ENCODE peak calls at places on chromosomes 1 and 21, in eight cellular contexts. One of them, this sample, is unnamed.

GRCh38 chr1:115977481-115978258 is 1.4 kb downstream of the SLC22A15 start:
- DNase-seq in HCT116: peak; percentile 27
- DNase-seq in AG04450: no peak
- DNase-seq in spleen: no peak
- DNase-seq in heart left ventricle: no peak
- DNase-seq in lower lobe of right lung: peak; percentile 66
- DNase-seq in astrocyte: peak; percentile 6
- DNase-seq in breast epithelium: no peak
- DNase-seq in this sample: no peak

GRCh38 chr1:208799186-208799585 is 555.0 kb upstream of the PLXNA2 start:
- DNase-seq in HCT116: no peak
- DNase-seq in AG04450: no peak
- DNase-seq in spleen: no peak
- DNase-seq in heart left ventricle: no peak
- DNase-seq in lower lobe of right lung: no peak
- DNase-seq in astrocyte: no peak
- DNase-seq in breast epithelium: no peak
- DNase-seq in this sample: no peak

GRCh38 chr1:210213335-210213734 is 19.3 kb upstream of the SERTAD4 start:
- DNase-seq in HCT116: no peak
- DNase-seq in AG04450: no peak
- DNase-seq in spleen: no peak
- DNase-seq in heart left ventricle: no peak
- DNase-seq in lower lobe of right lung: no peak
- DNase-seq in astrocyte: no peak
- DNase-seq in breast epithelium: no peak
- DNase-seq in this sample: no peak

GRCh38 chr1:158248122-158248521 is 6.1 kb upstream of the CD1A start:
- DNase-seq in HCT116: no peak
- DNase-seq in AG04450: no peak
- DNase-seq in spleen: no peak
- DNase-seq in heart left ventricle: peak; percentile 11
- DNase-seq in lower lobe of right lung: no peak
- DNase-seq in astrocyte: no peak
- DNase-seq in breast epithelium: no peak
- DNase-seq in this sample: no peak

GRCh38 chr1:206507395-206508129 is at the start of gene RASSF5:
- DNase-seq in HCT116: no peak
- DNase-seq in AG04450: no peak
- DNase-seq in spleen: peak; percentile 95
- DNase-seq in heart left ventricle: peak; percentile 82
- DNase-seq in lower lobe of right lung: peak; percentile 92
- DNase-seq in astrocyte: peak; percentile 32
- DNase-seq in breast epithelium: peak; percentile 91
- DNase-seq in this sample: peak; percentile 41

GRCh38 chr21:44967082-44968047 is 27.5 kb downstream of the SLX9 start:
- DNase-seq in HCT116: no peak
- DNase-seq in AG04450: no peak
- DNase-seq in spleen: no peak
- DNase-seq in heart left ventricle: no peak
- DNase-seq in lower lobe of right lung: no peak
- DNase-seq in astrocyte: no peak
- DNase-seq in breast epithelium: no peak
- DNase-seq in this sample: no peak

GRCh38 chr1:26704629-26705028 is 8.8 kb downstream of the ARID1A start:
- DNase-seq in HCT116: no peak
- DNase-seq in AG04450: no peak
- DNase-seq in spleen: no peak
- DNase-seq in heart left ventricle: no peak
- DNase-seq in lower lobe of right lung: no peak
- DNase-seq in astrocyte: no peak
- DNase-seq in breast epithelium: no peak
- DNase-seq in this sample: no peak

GRCh38 chr21:36047139-36047538 is 13.2 kb downstream of the SETD4 start:
- DNase-seq in HCT116: no peak
- DNase-seq in AG04450: no peak
- DNase-seq in spleen: no peak
- DNase-seq in heart left ventricle: no peak
- DNase-seq in lower lobe of right lung: no peak
- DNase-seq in astrocyte: no peak
- DNase-seq in breast epithelium: no peak
- DNase-seq in this sample: no peak

GRCh38 chr1:114219247-114219872 is 65.7 kb upstream of the SYT6 start:
- DNase-seq in HCT116: no peak
- DNase-seq in AG04450: no peak
- DNase-seq in spleen: no peak
- DNase-seq in heart left ventricle: no peak
- DNase-seq in lower lobe of right lung: no peak
- DNase-seq in astrocyte: no peak
- DNase-seq in breast epithelium: no peak
- DNase-seq in this sample: peak; percentile 2

GRCh38 chr21:45248893-45249381 is 38.8 kb downstream of the POFUT2 start:
- DNase-seq in HCT116: no peak
- DNase-seq in AG04450: no peak
- DNase-seq in spleen: peak; percentile 62
- DNase-seq in heart left ventricle: no peak
- DNase-seq in lower lobe of right lung: no peak
- DNase-seq in astrocyte: peak; percentile 22
- DNase-seq in breast epithelium: peak; percentile 16
- DNase-seq in this sample: peak; percentile 15

GRCh38 chr1:19036049-19036546 is 79.6 kb upstream of the IFFO2 start:
- DNase-seq in HCT116: no peak
- DNase-seq in AG04450: no peak
- DNase-seq in spleen: peak; percentile 41
- DNase-seq in heart left ventricle: no peak
- DNase-seq in lower lobe of right lung: no peak
- DNase-seq in astrocyte: no peak
- DNase-seq in breast epithelium: no peak
- DNase-seq in this sample: no peak

GRCh38 chr1:30948278-30948677 is 39.7 kb upstream of the SDC3 start:
- DNase-seq in HCT116: no peak
- DNase-seq in AG04450: no peak
- DNase-seq in spleen: no peak
- DNase-seq in heart left ventricle: no peak
- DNase-seq in lower lobe of right lung: no peak
- DNase-seq in astrocyte: no peak
- DNase-seq in breast epithelium: no peak
- DNase-seq in this sample: no peak

GRCh38 chr1:30950053-30950452 is 41.5 kb upstream of the SDC3 start:
- DNase-seq in HCT116: no peak
- DNase-seq in AG04450: no peak
- DNase-seq in spleen: no peak
- DNase-seq in heart left ventricle: no peak
- DNase-seq in lower lobe of right lung: no peak
- DNase-seq in astrocyte: no peak
- DNase-seq in breast epithelium: no peak
- DNase-seq in this sample: no peak

GRCh38 chr1:30942326-30942978 is 33.9 kb upstream of the SDC3 start:
- DNase-seq in HCT116: no peak
- DNase-seq in AG04450: no peak
- DNase-seq in spleen: no peak
- DNase-seq in heart left ventricle: no peak
- DNase-seq in lower lobe of right lung: no peak
- DNase-seq in astrocyte: no peak
- DNase-seq in breast epithelium: no peak
- DNase-seq in this sample: no peak

GRCh38 chr1:30950700-30951099 is 42.1 kb upstream of the SDC3 start:
- DNase-seq in HCT116: no peak
- DNase-seq in AG04450: no peak
- DNase-seq in spleen: no peak
- DNase-seq in heart left ventricle: no peak
- DNase-seq in lower lobe of right lung: no peak
- DNase-seq in astrocyte: no peak
- DNase-seq in breast epithelium: no peak
- DNase-seq in this sample: no peak

GRCh38 chr1:30947212-30947611 is 38.7 kb upstream of the SDC3 start:
- DNase-seq in HCT116: no peak
- DNase-seq in AG04450: no peak
- DNase-seq in spleen: no peak
- DNase-seq in heart left ventricle: no peak
- DNase-seq in lower lobe of right lung: no peak
- DNase-seq in astrocyte: no peak
- DNase-seq in breast epithelium: no peak
- DNase-seq in this sample: no peak
- H3K27ac ChIP-seq in HCT116: no peak overlapping the region
- H3K27ac ChIP-seq in AG04450: no peak overlapping the region
- H3K27ac ChIP-seq in spleen: no peak overlapping the region
- H3K27ac ChIP-seq in heart left ventricle: no peak overlapping the region
- H3K27ac ChIP-seq in lower lobe of right lung: no peak overlapping the region
- H3K27ac ChIP-seq in astrocyte: no peak overlapping the region
- H3K27ac ChIP-seq in breast epithelium: no peak overlapping the region
- H3K27ac ChIP-seq in this sample: no peak overlapping the region

DNA sequence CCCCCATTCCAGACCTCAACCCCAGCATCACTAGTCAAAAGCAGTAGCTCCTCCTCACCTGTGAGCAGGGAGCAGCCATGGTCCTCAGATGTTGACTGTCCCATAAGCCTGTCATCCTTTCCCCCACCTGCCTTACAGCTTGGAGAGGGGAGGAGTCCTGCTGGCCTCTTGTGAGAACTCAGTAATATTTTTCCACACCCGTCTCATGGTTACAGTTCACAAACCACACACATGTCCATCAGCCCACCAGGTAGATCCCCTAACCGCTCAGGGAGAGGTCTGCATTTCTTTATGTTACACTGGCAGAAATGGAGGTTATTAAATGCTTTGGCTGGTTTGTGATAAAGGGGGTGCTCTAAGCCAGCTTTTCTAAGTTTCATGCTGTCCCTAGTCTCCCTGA is 26.3 kb upstream of the POU3F1 start:
- DNase-seq in HCT116: no peak
- DNase-seq in AG04450: no peak
- DNase-seq in spleen: no peak
- DNase-seq in heart left ventricle: no peak
- DNase-seq in lower lobe of right lung: no peak
- DNase-seq in astrocyte: no peak
- DNase-seq in breast epithelium: no peak
- DNase-seq in this sample: no peak
- H3K27ac ChIP-seq in HCT116: no peak overlapping the region
- H3K27ac ChIP-seq in AG04450: no peak overlapping the region
- H3K27ac ChIP-seq in spleen: no peak overlapping the region
- H3K27ac ChIP-seq in heart left ventricle: no peak overlapping the region
- H3K27ac ChIP-seq in lower lobe of right lung: no peak overlapping the region
- H3K27ac ChIP-seq in astrocyte: no peak overlapping the region
- H3K27ac ChIP-seq in breast epithelium: no peak overlapping the region
- H3K27ac ChIP-seq in this sample: no peak overlapping the region

GRCh38 chr1:151934048-151934493 is 24.8 kb upstream of the THEM4 start:
- DNase-seq in HCT116: no peak
- DNase-seq in AG04450: peak; percentile 16
- DNase-seq in spleen: no peak
- DNase-seq in heart left ventricle: peak; percentile 30
- DNase-seq in lower lobe of right lung: no peak
- DNase-seq in astrocyte: peak; percentile 25
- DNase-seq in breast epithelium: no peak
- DNase-seq in this sample: peak; percentile 60

GRCh38 chr1:151936653-151937052 is 27.3 kb upstream of the THEM4 start:
- DNase-seq in HCT116: no peak
- DNase-seq in AG04450: no peak
- DNase-seq in spleen: no peak
- DNase-seq in heart left ventricle: no peak
- DNase-seq in lower lobe of right lung: no peak
- DNase-seq in astrocyte: no peak
- DNase-seq in breast epithelium: no peak
- DNase-seq in this sample: no peak

GRCh38 chr1:151936203-151936602 is 26.9 kb upstream of the THEM4 start:
- DNase-seq in HCT116: no peak
- DNase-seq in AG04450: no peak
- DNase-seq in spleen: no peak
- DNase-seq in heart left ventricle: no peak
- DNase-seq in lower lobe of right lung: no peak
- DNase-seq in astrocyte: no peak
- DNase-seq in breast epithelium: no peak
- DNase-seq in this sample: no peak

GRCh38 chr1:151939141-151939540 is 29.8 kb upstream of the THEM4 start:
- DNase-seq in HCT116: no peak
- DNase-seq in AG04450: no peak
- DNase-seq in spleen: no peak
- DNase-seq in heart left ventricle: no peak
- DNase-seq in lower lobe of right lung: no peak
- DNase-seq in astrocyte: no peak
- DNase-seq in breast epithelium: no peak
- DNase-seq in this sample: no peak

DNA sequence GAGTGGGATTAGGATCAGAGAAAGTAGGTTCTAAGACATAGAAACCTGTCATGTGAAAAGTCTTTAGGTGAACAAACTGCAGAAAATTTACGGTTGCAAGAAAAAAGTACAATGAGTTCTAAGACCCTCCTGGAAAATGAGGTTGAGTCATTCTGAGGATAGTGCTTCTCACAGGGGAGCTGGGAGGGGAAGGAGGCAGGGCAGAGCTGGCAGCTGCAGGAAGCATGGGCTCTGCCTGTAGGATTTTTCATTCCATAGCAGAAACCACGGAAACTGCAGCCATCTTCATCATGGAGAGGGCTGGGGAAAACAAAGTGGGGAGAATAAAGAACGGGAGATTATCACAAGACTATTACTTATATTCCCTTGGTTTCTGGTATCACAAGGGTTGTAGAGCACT is 25.8 kb upstream of the THEM4 start:
- DNase-seq in HCT116: no peak
- DNase-seq in AG04450: no peak
- DNase-seq in spleen: no peak
- DNase-seq in heart left ventricle: no peak
- DNase-seq in lower lobe of right lung: no peak
- DNase-seq in astrocyte: peak; percentile 41
- DNase-seq in breast epithelium: no peak
- DNase-seq in this sample: peak; percentile 41
- H3K27ac ChIP-seq in HCT116: no peak overlapping the region
- H3K27ac ChIP-seq in AG04450: no peak overlapping the region
- H3K27ac ChIP-seq in spleen: no peak overlapping the region
- H3K27ac ChIP-seq in heart left ventricle: no peak overlapping the region
- H3K27ac ChIP-seq in lower lobe of right lung: no peak overlapping the region
- H3K27ac ChIP-seq in astrocyte: no peak overlapping the region
- H3K27ac ChIP-seq in breast epithelium: no peak overlapping the region
- H3K27ac ChIP-seq in this sample: no peak overlapping the region

GRCh38 chr1:169484107-169484506 is 1.6 kb downstream of the SLC19A2 start:
- DNase-seq in HCT116: no peak
- DNase-seq in AG04450: no peak
- DNase-seq in spleen: no peak
- DNase-seq in heart left ventricle: no peak
- DNase-seq in lower lobe of right lung: no peak
- DNase-seq in astrocyte: no peak
- DNase-seq in breast epithelium: no peak
- DNase-seq in this sample: no peak
- H3K27ac ChIP-seq in HCT116: no peak overlapping the region
- H3K27ac ChIP-seq in AG04450: no peak overlapping the region
- H3K27ac ChIP-seq in spleen: no peak overlapping the region
- H3K27ac ChIP-seq in heart left ventricle: peak overlapping the region; percentile 70
- H3K27ac ChIP-seq in lower lobe of right lung: peak overlapping the region; percentile 100
- H3K27ac ChIP-seq in astrocyte: no peak overlapping the region
- H3K27ac ChIP-seq in breast epithelium: peak overlapping the region; percentile 99
- H3K27ac ChIP-seq in this sample: no peak overlapping the region

GRCh38 chr1:229229721-229230135 is 41.2 kb upstream of the RAB4A start:
- DNase-seq in HCT116: no peak
- DNase-seq in AG04450: no peak
- DNase-seq in spleen: no peak
- DNase-seq in heart left ventricle: peak; percentile 40
- DNase-seq in lower lobe of right lung: no peak
- DNase-seq in astrocyte: no peak
- DNase-seq in breast epithelium: peak; percentile 96
- DNase-seq in this sample: no peak
- H3K27ac ChIP-seq in HCT116: peak overlapping the region; percentile 7
- H3K27ac ChIP-seq in AG04450: no peak overlapping the region
- H3K27ac ChIP-seq in spleen: no peak overlapping the region
- H3K27ac ChIP-seq in heart left ventricle: peak overlapping the region; percentile 67
- H3K27ac ChIP-seq in lower lobe of right lung: peak overlapping the region; percentile 66
- H3K27ac ChIP-seq in astrocyte: no peak overlapping the region
- H3K27ac ChIP-seq in breast epithelium: peak overlapping the region; percentile 97
- H3K27ac ChIP-seq in this sample: no peak overlapping the region